ENCODE peak calls at places on chromosomes 5 and 9, in eight cellular contexts. H, R, V, A, S, E, L and U are unnamed samples.

GRCh38 chr5:14213253-14213652 is 70.1 kb downstream of the TRIO start:
- DNase-seq in S (no peak), H (peak; percentile 67), R (no peak), E (peak; percentile 47), A (no peak), V (peak; percentile 35), L (peak; percentile 46), U (no peak)

GRCh38 chr9:93122721-93123221 is 11.3 kb downstream of the NINJ1 start:
- DNase-seq in A (no peak), V (no peak), E (no peak), R (no peak), H (no peak), L (no peak), S (no peak), U (peak; percentile 23)

GRCh38 chr9:32703635-32704034 is 68.2 kb upstream of the TAF1L start:
- DNase-seq in H (peak; percentile 18), A (no peak), V (no peak), S (peak; percentile 59), E (no peak), R (no peak), L (no peak), U (peak; percentile 50)

GRCh38 chr5:78003442-78003841 is 227.3 kb upstream of the TBCA start:
- DNase-seq in A (no peak), R (no peak), E (no peak), S (no peak), H (no peak), V (no peak), L (no peak), U (no peak)

GRCh38 chr9:31715250-31715649 is 669.2 kb upstream of the ACO1 start:
- DNase-seq in L (no peak), A (no peak), S (no peak), R (no peak), V (peak; percentile 1), H (no peak), E (no peak), U (no peak)

GRCh38 chr9:98226516-98226915 is 28.9 kb downstream of the TBC1D2 start:
- DNase-seq in A (no peak), R (no peak), H (peak; percentile 19), E (no peak), S (no peak), L (peak; percentile 57), V (no peak), U (no peak)

GRCh38 chr9:125752070-125752628 is 5.0 kb downstream of the PBX3 start:
- DNase-seq in E (no peak), R (no peak), S (peak; percentile 43), V (peak; percentile 32), L (no peak), H (no peak), A (no peak), U (no peak)

GRCh38 chr9:131500377-131500776 is 2.3 kb upstream of the POMT1 start:
- DNase-seq in R (no peak), V (no peak), S (no peak), A (no peak), E (peak; percentile 93), L (no peak), H (no peak), U (no peak)

GRCh38 chr9:93303258-93303771 is 119.4 kb downstream of the WNK2 start:
- DNase-seq in E (no peak), S (no peak), R (peak; percentile 24), L (no peak), A (no peak), H (no peak), V (no peak), U (peak; percentile 21)

GRCh38 chr9:134418986-134419683 is 92.9 kb downstream of the RXRA start:
- DNase-seq in R (no peak), V (no peak), L (no peak), H (no peak), S (no peak), A (no peak), E (no peak), U (no peak)

GRCh38 chr5:90571147-90571773 is 12.7 kb downstream of the ADGRV1 start:
- DNase-seq in S (no peak), L (no peak), A (no peak), R (no peak), E (no peak), V (no peak), H (no peak), U (no peak)

GRCh38 chr5:90575712-90576111 is 17.1 kb downstream of the ADGRV1 start:
- DNase-seq in H (no peak), R (no peak), A (no peak), E (no peak), L (no peak), S (no peak), V (no peak), U (no peak)

GRCh38 chr5:90565491-90565890 is 6.9 kb downstream of the ADGRV1 start:
- DNase-seq in R (no peak), V (no peak), H (no peak), E (no peak), S (no peak), A (no peak), L (no peak), U (no peak)

GRCh38 chr5:90569084-90569483 is 10.5 kb downstream of the ADGRV1 start:
- DNase-seq in S (no peak), A (no peak), R (no peak), E (peak; percentile 8), L (no peak), V (no peak), H (no peak), U (no peak)

DNA sequence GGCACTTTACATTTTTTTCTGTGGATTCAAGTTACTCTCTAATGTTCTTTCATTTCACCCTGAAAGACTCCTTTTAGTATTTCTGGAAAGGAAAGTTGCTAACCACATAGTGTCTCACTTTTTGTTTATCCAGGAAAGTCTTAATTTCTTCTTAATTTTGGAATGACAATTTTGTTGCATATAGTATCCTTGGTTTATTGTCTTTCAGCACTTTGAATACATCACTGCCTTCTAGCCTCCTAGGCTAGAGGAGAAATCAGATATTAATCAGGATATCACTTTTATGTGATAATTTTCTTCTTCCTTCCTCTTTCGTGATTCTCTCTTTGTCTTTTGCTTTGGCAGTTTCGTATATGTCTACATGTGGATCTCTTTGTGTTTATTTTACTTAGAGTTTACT is 11.4 kb downstream of the ADGRV1 start:
- DNase-seq in S (no peak), L (no peak), R (no peak), H (no peak), V (no peak), A (no peak), E (no peak), U (no peak)
- H2AFZ ChIP-seq in S (no peak overlapping the region), L (no peak overlapping the region), R (no peak overlapping the region), H (no peak overlapping the region), V (no peak overlapping the region), A (no peak overlapping the region), E (no peak overlapping the region), U (no peak overlapping the region)

DNA sequence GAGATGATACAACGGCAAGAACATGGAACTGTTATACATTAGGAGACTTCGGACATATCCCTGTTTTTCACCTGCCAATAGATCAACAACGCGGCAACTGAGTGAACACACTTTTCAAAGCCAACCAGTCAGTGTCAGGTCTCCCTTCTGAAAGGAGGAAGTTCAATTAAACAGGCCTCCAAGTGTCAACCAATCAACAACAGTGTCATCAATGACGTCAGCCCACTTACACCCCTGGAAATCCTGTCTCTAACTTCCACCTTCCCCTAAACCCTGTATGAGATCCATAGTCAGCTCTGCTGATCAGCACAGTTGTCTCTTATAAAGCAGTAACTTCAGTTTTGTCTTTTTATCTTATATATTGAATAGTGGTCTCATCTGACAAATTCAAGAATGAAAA is 36.6 kb downstream of the DMRT3 start:
- DNase-seq in A (no peak), H (no peak), R (no peak), E (no peak), S (no peak), V (no peak), L (no peak), U (no peak)
- H2AFZ ChIP-seq in A (no peak overlapping the region), H (no peak overlapping the region), R (no peak overlapping the region), E (no peak overlapping the region), S (no peak overlapping the region), V (no peak overlapping the region), L (no peak overlapping the region), U (no peak overlapping the region)

GRCh38 chr5:173643964-173644363 is 27.5 kb upstream of the BOD1 start:
- DNase-seq in R (peak; percentile 87), V (peak; percentile 28), H (no peak), S (peak; percentile 90), E (no peak), L (peak; percentile 10), A (peak; percentile 16), U (peak; percentile 78)

GRCh38 chr5:173642895-173643481 is 26.5 kb upstream of the BOD1 start:
- DNase-seq in S (no peak), V (no peak), R (no peak), A (no peak), H (no peak), E (no peak), L (no peak), U (peak; percentile 12)

GRCh38 chr5:173640166-173640804 is 23.8 kb upstream of the BOD1 start:
- DNase-seq in E (no peak), V (no peak), A (no peak), S (no peak), H (no peak), L (no peak), R (no peak), U (peak; percentile 19)

GRCh38 chr5:173641171-173641570 is 24.7 kb upstream of the BOD1 start:
- DNase-seq in E (no peak), V (no peak), L (no peak), H (no peak), A (no peak), R (no peak), S (no peak), U (no peak)

DNA sequence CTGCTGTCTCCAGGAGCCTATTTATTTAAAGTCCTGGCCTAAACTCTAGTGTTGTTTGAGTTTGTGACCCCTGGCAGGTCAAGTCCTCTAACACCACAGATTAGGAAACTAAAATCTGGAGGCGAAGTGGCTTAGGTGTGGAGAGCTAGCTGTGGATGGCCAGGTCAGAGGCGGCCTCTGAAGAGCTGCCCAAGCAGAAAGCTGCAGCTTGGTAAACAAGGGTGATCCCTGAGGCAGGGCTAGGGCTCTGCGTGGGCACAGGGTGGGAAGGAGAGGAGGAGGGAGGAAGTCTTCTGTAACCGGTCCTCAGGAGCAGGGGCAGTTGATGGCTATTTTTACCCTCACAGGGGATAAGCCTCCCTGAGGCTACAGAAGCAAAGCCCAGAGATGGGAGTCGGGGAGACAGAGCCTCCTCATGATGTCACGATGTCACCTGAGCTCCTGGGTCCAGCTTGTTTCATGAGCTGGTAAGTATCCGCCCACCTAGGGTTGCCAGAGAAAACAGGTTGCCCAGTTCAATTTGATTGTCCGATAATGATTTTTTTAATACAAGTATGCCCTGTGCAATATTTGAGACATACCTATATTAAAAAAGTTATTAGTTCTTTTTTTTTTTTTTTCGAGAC is 25.9 kb upstream of the BOD1 start:
- DNase-seq in A (no peak), L (no peak), V (no peak), S (no peak), H (no peak), R (no peak), E (no peak), U (peak; percentile 25)
- H2AFZ ChIP-seq in A (no peak overlapping the region), L (no peak overlapping the region), V (no peak overlapping the region), S (peak overlapping the region; percentile 72), H (no peak overlapping the region), R (no peak overlapping the region), E (no peak overlapping the region), U (no peak overlapping the region)

GRCh38 chr5:9976621-9977020 is 273.1 kb downstream of the ATPSCKMT start:
- DNase-seq in V (no peak), S (no peak), R (no peak), L (no peak), A (no peak), E (no peak), H (no peak), U (no peak)

GRCh38 chr5:9977070-9977469 is 272.6 kb downstream of the ATPSCKMT start:
- DNase-seq in H (no peak), L (no peak), A (no peak), R (no peak), S (peak; percentile 16), V (no peak), E (no peak), U (no peak)

GRCh38 chr5:9971301-9971700 is 278.4 kb downstream of the ATPSCKMT start:
- DNase-seq in R (no peak), A (no peak), L (no peak), E (no peak), S (no peak), H (no peak), V (no peak), U (no peak)
- H2AFZ ChIP-seq in R (no peak overlapping the region), A (no peak overlapping the region), L (peak overlapping the region; percentile 33), E (no peak overlapping the region), S (peak overlapping the region; percentile 66), H (no peak overlapping the region), V (no peak overlapping the region), U (no peak overlapping the region)